ENCODE peak calls at places on chromosomes 11 and 22, in five cellular contexts. D is neuronal stem cell, U is IMR-90, V is mesenchymal stem cell, G is H9. L is an unnamed sample.
A peak's percentile ranks its signal among the peaks of the same experiment; 100 is the strongest.

GRCh38 chr22:36415415-36416168 is 27.8 kb upstream of the MYH9 start:
- DNase-seq in U (no peak), G (no peak), D (no peak), V (no peak), L (peak; percentile 62)

GRCh38 chr22:49392247-49392646 is 435.4 kb downstream of the BRD1 start:
- DNase-seq in V (no peak), G (no peak), U (no peak), D (no peak), L (no peak)

GRCh38 chr11:116190861-116191260 is 581.9 kb downstream of the BUD13 start:
- DNase-seq in G (no peak), V (no peak), D (no peak), U (no peak), L (no peak)

GRCh38 chr11:88709567-88709966 is 356.2 kb downstream of the GRM5 start:
- DNase-seq in G (no peak), U (no peak), V (no peak), D (no peak), L (no peak)

GRCh38 chr11:65421204-65422103 is 1.1 kb upstream of the NEAT1 start:
- DNase-seq in G (peak; percentile 85), V (peak; percentile 100), D (no peak), U (peak; percentile 99), L (peak; percentile 79)

GRCh38 chr22:49659281-49659923 is 168.3 kb downstream of the BRD1 start:
- DNase-seq in U (no peak), D (no peak), G (peak; percentile 27), V (no peak), L (no peak)

GRCh38 chr11:125167292-125167953 is 2.9 kb downstream of the PKNOX2 start:
- DNase-seq in G (no peak), U (peak; percentile 25), V (peak; percentile 69), D (peak; percentile 86), L (peak; percentile 75)

GRCh38 chr22:36465232-36466021 is 16.0 kb downstream of the TXN2 start:
- DNase-seq in U (peak; percentile 93), D (no peak), G (no peak), V (peak; percentile 92), L (peak; percentile 60)

GRCh38 chr11:60931897-60932296 is 7.6 kb downstream of the TMEM132A start:
- DNase-seq in U (no peak), D (no peak), V (no peak), G (no peak), L (no peak)

GRCh38 chr11:72758690-72759389 is 6.6 kb upstream of the ARAP1 start:
- DNase-seq in U (peak; percentile 96), V (peak; percentile 87), G (no peak), D (no peak), L (no peak)

GRCh38 chr11:10325398-10326079 is 20.7 kb downstream of the ADM start:
- DNase-seq in U (peak; percentile 99), D (no peak), V (peak; percentile 85), G (no peak), L (no peak)

GRCh38 chr11:75311858-75312288 is 39.6 kb downstream of the ARRB1 start:
- DNase-seq in G (no peak), U (peak; percentile 17), D (no peak), V (peak; percentile 70), L (peak; percentile 31)

GRCh38 chr11:748007-748359 is 719 bp downstream of the TALDO1 start:
- DNase-seq in U (no peak), G (no peak), D (no peak), V (peak; percentile 53), L (no peak)

GRCh38 chr11:747176-748006 is at the start of gene TALDO1:
- DNase-seq in G (peak; percentile 93), U (peak; percentile 76), V (peak; percentile 89), D (peak; percentile 89), L (peak; percentile 94)

GRCh38 chr11:746289-747175 is 732 bp upstream of the TALDO1 start:
- DNase-seq in G (peak; percentile 65), V (peak; percentile 36), U (peak; percentile 24), D (peak; percentile 30), L (peak; percentile 65)

DNA sequence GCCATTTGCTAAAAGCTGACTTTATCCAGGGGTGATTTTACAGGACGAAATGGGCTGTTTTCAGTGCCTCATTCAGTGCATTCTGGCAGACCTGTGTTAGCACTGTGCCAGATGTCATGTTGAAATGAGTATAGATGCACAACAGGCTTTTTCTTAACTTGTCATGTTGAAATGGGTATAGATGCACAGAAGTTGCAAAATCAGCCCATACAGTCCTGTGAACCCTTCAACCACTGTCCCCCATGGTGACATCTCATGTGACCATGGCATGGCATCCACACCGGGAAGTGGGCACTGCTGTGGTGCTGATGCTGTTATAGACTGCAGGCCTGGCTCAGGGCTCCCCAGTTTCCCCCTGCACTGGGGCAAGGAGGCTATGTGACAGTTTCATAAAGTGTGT is 2.5 kb downstream of the TALDO1 start:
- DNase-seq in U (no peak), V (no peak), D (no peak), G (no peak), L (no peak)
- H3K23ac ChIP-seq in U (peak overlapping the region; percentile 79), V (no peak overlapping the region), D (no peak overlapping the region), G (no peak overlapping the region), L (no peak overlapping the region)

GRCh38 chr11:45354976-45355705 is 69.0 kb upstream of the SYT13 start:
- DNase-seq in U (peak; percentile 41), D (peak; percentile 89), G (peak; percentile 93), V (peak; percentile 81), L (peak; percentile 95)
- H4K8ac ChIP-seq in U (peak overlapping the region; percentile 72), D (no peak overlapping the region), G (no peak overlapping the region), V (peak overlapping the region; percentile 95), L (peak overlapping the region; percentile 93)

GRCh38 chr11:44000731-44001130 is 47.0 kb upstream of the ACCSL start:
- DNase-seq in V (no peak), U (no peak), D (no peak), G (no peak), L (no peak)
- H3K23ac ChIP-seq in V (no peak overlapping the region), U (no peak overlapping the region), D (no peak overlapping the region), G (no peak overlapping the region), L (no peak overlapping the region)

DNA sequence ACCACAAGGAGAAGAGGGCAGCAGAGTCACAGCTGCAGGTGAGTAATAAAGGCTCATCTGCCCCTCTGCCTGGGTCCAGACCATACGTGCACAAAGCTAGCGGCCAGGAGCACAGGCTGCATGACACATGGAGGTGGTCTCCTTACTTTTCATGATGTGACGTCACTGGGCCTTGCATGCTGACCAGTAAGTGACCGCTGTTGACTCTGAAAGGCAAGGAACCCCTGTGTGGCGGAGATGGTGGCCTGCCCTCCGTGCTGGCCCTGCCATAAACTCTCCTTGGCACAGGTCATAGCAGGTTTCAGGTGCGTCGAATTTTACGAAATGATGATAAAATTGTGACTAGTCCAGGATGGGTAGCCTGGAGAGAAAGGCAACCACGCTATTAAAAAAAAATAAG is 7.6 kb upstream of the PARVG start:
- DNase-seq in V (no peak), G (no peak), D (no peak), U (no peak), L (no peak)
- H4K8ac ChIP-seq in V (no peak overlapping the region), G (no peak overlapping the region), D (no peak overlapping the region), U (no peak overlapping the region), L (no peak overlapping the region)

DNA sequence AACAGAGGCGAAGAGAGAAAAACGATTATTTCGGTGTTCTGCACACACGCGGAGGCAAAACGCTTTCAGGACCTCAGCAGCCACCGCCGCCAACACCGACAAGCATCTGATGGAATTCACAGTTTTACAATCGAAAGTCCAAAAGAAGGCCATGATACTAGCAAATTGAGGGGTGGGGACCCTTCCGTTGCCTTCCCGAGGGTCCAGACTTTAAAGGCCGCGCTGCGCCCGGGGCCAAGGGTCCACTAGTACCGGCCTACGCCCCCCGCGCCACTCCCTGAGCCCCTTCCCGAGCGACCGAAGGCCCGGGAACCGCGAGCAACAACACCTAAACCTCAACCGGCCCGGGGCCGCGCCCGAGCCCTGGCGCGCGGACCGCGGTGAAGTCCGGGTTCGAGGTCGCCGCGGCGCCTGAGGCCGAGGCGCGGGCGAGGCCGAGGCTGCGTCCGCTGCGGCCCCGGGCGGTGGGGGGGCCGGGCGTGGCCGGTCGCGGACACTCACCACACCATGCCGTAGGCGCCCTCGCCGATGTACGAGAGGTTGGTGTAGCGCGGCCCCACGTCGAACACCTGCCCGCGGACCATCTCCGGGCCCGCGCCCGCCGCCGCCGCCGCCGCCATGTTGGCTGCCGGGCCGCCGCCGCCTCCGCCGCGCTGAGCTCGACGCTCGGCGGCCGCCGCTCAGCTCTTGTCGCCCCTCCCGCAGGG is 471 bp downstream of the MAPK1 start:
- DNase-seq in V (no peak), G (no peak), D (peak; percentile 15), U (no peak), L (peak; percentile 31)
- H3K23ac ChIP-seq in V (peak overlapping the region; percentile 69), G (no peak overlapping the region), D (peak overlapping the region; percentile 100), U (peak overlapping the region; percentile 39), L (peak overlapping the region; percentile 20)

DNA sequence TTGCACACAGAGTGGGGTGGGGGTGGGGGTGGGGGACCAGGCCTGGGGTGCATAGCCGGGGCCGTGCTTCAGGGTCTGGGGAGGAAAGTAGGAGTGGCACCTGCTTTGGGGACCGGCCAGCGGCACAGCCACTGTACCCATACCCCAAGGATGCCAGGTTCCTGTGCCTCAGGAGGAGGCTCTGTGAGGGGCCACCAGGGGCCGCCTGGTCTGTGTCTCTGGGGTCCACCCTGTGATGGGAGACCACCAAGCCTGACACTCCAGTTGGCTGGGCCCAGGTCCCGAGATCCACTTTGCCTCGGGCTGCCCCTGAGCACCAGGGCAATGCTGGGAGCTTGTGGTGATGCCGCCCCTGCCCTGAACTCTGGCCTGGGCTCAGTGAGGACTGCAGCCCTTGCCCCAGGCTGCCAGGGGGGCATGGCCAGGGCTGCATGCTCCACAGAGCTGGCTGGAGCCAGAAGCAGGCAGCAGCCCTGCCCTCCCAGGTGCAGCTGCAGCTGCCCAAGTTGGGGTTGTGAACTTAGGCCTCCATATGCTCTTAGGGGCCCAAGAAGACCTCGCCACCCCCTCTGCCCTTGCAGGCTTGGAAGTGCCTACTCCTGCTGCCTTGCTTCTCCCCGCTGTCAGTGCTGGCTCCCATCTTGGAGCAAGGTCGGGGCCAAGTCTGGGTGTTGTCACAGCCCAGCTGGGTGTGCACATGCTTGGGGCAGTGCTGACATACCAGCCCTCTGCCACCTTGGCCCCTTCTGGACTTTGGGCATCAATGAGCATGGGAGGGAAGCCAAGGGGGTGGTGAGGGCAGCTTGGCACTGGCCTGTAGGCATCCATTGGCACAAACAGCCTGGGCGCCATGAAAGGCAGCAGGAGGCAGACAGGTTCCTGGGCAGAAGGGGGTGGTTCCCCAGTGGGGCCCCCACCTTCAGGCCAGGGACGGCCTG is 123.3 kb upstream of the THY1 start:
- DNase-seq in V (no peak), G (no peak), U (no peak), D (no peak), L (no peak)
- H4K8ac ChIP-seq in V (no peak overlapping the region), G (no peak overlapping the region), U (no peak overlapping the region), D (no peak overlapping the region), L (no peak overlapping the region)

DNA sequence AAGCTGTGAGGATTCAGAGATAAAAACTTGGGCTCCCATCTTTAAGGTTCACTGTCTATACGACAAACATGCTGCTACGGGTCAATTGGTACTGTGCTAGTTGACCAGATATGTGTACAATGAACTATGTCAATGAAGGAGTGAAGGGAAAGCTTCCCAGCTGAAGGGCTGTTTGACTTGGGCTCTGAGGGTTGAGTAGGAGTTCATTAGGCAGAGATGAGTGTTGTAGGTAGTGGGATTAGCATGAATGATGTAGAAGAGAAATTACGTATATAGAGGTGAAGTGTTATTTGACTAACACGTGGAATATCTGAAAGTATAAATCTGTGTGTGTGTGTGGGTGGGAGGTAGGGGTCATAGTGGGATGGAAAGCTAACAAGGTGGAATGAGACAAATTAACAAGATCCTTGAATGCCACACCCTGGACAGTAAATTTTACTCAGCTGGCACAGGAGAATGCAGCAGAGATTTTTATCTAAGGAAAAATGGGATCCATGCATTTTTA is 169.1 kb downstream of the MIAT start:
- DNase-seq in G (no peak), U (no peak), D (no peak), V (no peak), L (no peak)
- H3K23ac ChIP-seq in G (no peak overlapping the region), U (no peak overlapping the region), D (no peak overlapping the region), V (no peak overlapping the region), L (no peak overlapping the region)

L was measured in mesendoderm.